ENCODE peak calls at places on chromosomes 13 and 19, in nine cellular contexts. Q is tibial nerve; B is AG04450; D is CD4-positive, CD25-positive, alpha-beta regulatory T cell; I is HAP-1; T is ascending aorta; W is cardiac muscle cell; A is psoas muscle; G is cardiac fibroblast. O is an unnamed sample.

GRCh38 chr19:516884-517424 is 9.7 kb downstream of the TPGS1 start:
- DNase-seq in T (no peak), B (no peak), G (no peak), W (no peak), Q (no peak), A (no peak), D (no peak), I (no peak), O (no peak)

GRCh38 chr19:6472713-6473112 is 8.6 kb downstream of the CRB3 start:
- DNase-seq in D (no peak), W (no peak), A (no peak), Q (no peak), I (no peak), B (no peak), T (no peak), G (no peak), O (no peak)

GRCh38 chr13:46145950-46146349 is 36.0 kb downstream of the LCP1 start:
- DNase-seq in I (no peak), D (no peak), A (no peak), W (no peak), G (no peak), T (no peak), B (no peak), Q (no peak), O (no peak)

GRCh38 chr13:114282143-114282685 is 813 bp downstream of the UPF3A start:
- DNase-seq in I (peak; percentile 52), T (no peak), Q (no peak), A (peak; percentile 66), G (peak; percentile 79), B (no peak), D (peak; percentile 88), W (peak; percentile 73), O (no peak)

GRCh38 chr19:19402656-19403372 is 2.7 kb upstream of the GATAD2A start:
- DNase-seq in T (no peak), B (no peak), I (no peak), Q (no peak), A (no peak), W (no peak), G (peak; percentile 52), D (no peak), O (no peak)

GRCh38 chr19:54473983-54474382 is 887 bp upstream of the CDC42EP5 start:
- DNase-seq in W (no peak), I (no peak), G (no peak), A (no peak), T (no peak), Q (no peak), D (no peak), B (no peak), O (no peak)

GRCh38 chr13:83816081-83816480 is 66.2 kb downstream of the SLITRK1 start:
- DNase-seq in Q (no peak), A (no peak), I (no peak), D (no peak), B (no peak), G (no peak), T (no peak), W (no peak), O (no peak)

GRCh38 chr19:43564800-43565199 is 10.5 kb downstream of the XRCC1 start:
- DNase-seq in T (no peak), A (no peak), G (no peak), I (no peak), D (no peak), W (no peak), B (no peak), Q (no peak), O (no peak)

GRCh38 chr13:32175307-32175706 is 139.9 kb downstream of the ZAR1L start:
- DNase-seq in G (no peak), T (no peak), B (no peak), W (peak; percentile 50), Q (no peak), D (no peak), A (no peak), I (no peak), O (no peak)

GRCh38 chr19:49479975-49480628 is 6.1 kb downstream of the FLT3LG start:
- DNase-seq in D (no peak), T (no peak), W (no peak), B (no peak), I (no peak), G (no peak), A (peak; percentile 54), Q (no peak), O (no peak)

GRCh38 chr13:33537691-33538090 is 252.1 kb upstream of the STARD13 start:
- DNase-seq in D (no peak), W (no peak), T (no peak), A (no peak), G (no peak), B (no peak), Q (no peak), I (no peak), O (no peak)

GRCh38 chr13:93786846-93787245 is 560.2 kb downstream of the GPC6 start:
- DNase-seq in G (no peak), Q (no peak), B (no peak), I (peak; percentile 62), T (no peak), D (no peak), A (no peak), W (no peak), O (no peak)

DNA sequence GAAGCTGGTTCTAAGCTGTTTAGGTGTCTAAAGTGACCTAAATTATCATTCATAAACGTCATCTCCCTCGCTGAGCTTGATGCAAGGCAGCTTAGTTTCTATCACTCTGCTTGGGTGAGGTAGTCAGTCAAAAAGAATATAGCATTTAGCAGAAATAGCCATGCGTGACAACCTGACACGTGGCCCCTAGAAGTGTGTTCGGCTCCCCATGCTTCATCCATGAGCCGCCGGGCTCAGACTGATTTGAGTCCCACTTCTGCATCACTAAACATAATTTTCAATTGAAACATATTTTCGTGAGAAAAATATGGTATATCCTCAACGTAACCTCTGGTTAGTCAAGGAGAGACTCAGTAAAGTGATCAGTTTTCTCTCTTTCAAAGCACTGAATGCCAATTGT is 459.8 kb downstream of the IRS2 start:
- DNase-seq in G (no peak), Q (no peak), T (no peak), W (no peak), D (no peak), B (no peak), I (no peak), A (no peak), O (no peak)
- H3K4me3 ChIP-seq in G (no peak overlapping the region), Q (no peak overlapping the region), T (no peak overlapping the region), W (no peak overlapping the region), D (no peak overlapping the region), B (no peak overlapping the region), I (no peak overlapping the region), A (no peak overlapping the region), O (no peak overlapping the region)

GRCh38 chr19:46481187-46481586 is 9.8 kb upstream of the PNMA8A start:
- DNase-seq in W (no peak), G (peak; percentile 21), I (no peak), Q (no peak), T (no peak), D (no peak), B (no peak), A (no peak), O (no peak)
- H3K4me3 ChIP-seq in W (no peak overlapping the region), G (no peak overlapping the region), I (no peak overlapping the region), Q (no peak overlapping the region), T (peak overlapping the region; percentile 41), D (no peak overlapping the region), B (no peak overlapping the region), A (no peak overlapping the region), O (no peak overlapping the region)

GRCh38 chr13:48405865-48406264 is 7.0 kb downstream of the LPAR6 start:
- DNase-seq in Q (no peak), A (no peak), D (no peak), G (peak; percentile 58), I (no peak), W (no peak), T (no peak), B (no peak), O (no peak)
- H3K4me3 ChIP-seq in Q (no peak overlapping the region), A (no peak overlapping the region), D (peak overlapping the region; percentile 29), G (no peak overlapping the region), I (no peak overlapping the region), W (no peak overlapping the region), T (no peak overlapping the region), B (no peak overlapping the region), O (no peak overlapping the region)

GRCh38 chr13:98978280-98978679 is 416 bp upstream of the DOCK9 start:
- DNase-seq in G (peak; percentile 92), D (no peak), Q (no peak), A (no peak), B (peak; percentile 69), T (no peak), W (no peak), I (no peak), O (no peak)
- H3K4me3 ChIP-seq in G (no peak overlapping the region), D (no peak overlapping the region), Q (peak overlapping the region; percentile 53), A (peak overlapping the region; percentile 62), B (peak overlapping the region; percentile 56), T (peak overlapping the region; percentile 51), W (no peak overlapping the region), I (no peak overlapping the region), O (peak overlapping the region; percentile 42)

GRCh38 chr19:10432736-10433130 is 12.4 kb downstream of the PDE4A start:
- DNase-seq in G (no peak), B (no peak), I (no peak), T (no peak), Q (no peak), W (no peak), A (peak; percentile 81), D (no peak), O (no peak)
- H3K4me3 ChIP-seq in G (peak overlapping the region; percentile 1), B (peak overlapping the region; percentile 68), I (no peak overlapping the region), T (peak overlapping the region; percentile 77), Q (no peak overlapping the region), W (no peak overlapping the region), A (peak overlapping the region; percentile 77), D (no peak overlapping the region), O (peak overlapping the region; percentile 64)